ENCODE peak calls at places on chromosomes 13 and 19, in ten cellular contexts. V is body of pancreas; J is CD8-positive, alpha-beta memory T cell; L is neural progenitor cell; T is neuronal stem cell; Z is A673; I is esophagus squamous epithelium; F is adrenal gland; Q is HepG2; B is A549. R is an unnamed sample.

GRCh38 chr13:36814465-36814864 is 4.6 kb upstream of the RFXAP start:
- DNase-seq in B (no peak), I (no peak), T (no peak), Q (no peak), Z (peak; percentile 68), L (no peak), F (no peak), V (no peak), J (no peak), R (peak; percentile 89)

GRCh38 chr13:45219938-45220375 is 19.1 kb upstream of the KCTD4 start:
- DNase-seq in V (no peak), B (peak; percentile 13), Z (peak; percentile 31), L (no peak), F (no peak), J (no peak), Q (no peak), T (no peak), I (no peak), R (peak; percentile 62)

GRCh38 chr13:98775844-98776598 is 23.5 kb upstream of the SLC15A1 start:
- DNase-seq in Q (peak; percentile 87), T (no peak), I (no peak), B (peak; percentile 91), F (no peak), Z (no peak), V (no peak), J (no peak), L (no peak), R (peak; percentile 98)

GRCh38 chr13:113783482-113783881 is 24.5 kb downstream of the TMEM255B start:
- DNase-seq in I (no peak), Q (no peak), L (no peak), B (no peak), Z (no peak), V (no peak), J (no peak), F (no peak), T (no peak), R (no peak)

GRCh38 chr13:113207890-113208423 is 512 bp downstream of the PCID2 start:
- DNase-seq in V (peak; percentile 31), I (no peak), T (peak; percentile 50), B (no peak), Q (peak; percentile 26), F (peak; percentile 59), Z (peak; percentile 33), L (peak; percentile 76), J (no peak), R (peak; percentile 35)

GRCh38 chr19:33778089-33778791 is 18.4 kb upstream of the KCTD15 start:
- DNase-seq in L (peak; percentile 88), T (peak; percentile 82), I (no peak), Z (peak; percentile 84), F (peak; percentile 84), Q (peak; percentile 54), V (peak; percentile 84), B (peak; percentile 96), J (peak; percentile 77), R (peak; percentile 69)

GRCh38 chr13:20394506-20394905 is 131.2 kb downstream of the CRYL1 start:
- DNase-seq in B (no peak), Z (no peak), V (no peak), L (no peak), J (no peak), T (no peak), Q (no peak), I (no peak), F (no peak), R (no peak)

GRCh38 chr13:87777395-87777794 is 106.2 kb downstream of the SLITRK5 start:
- DNase-seq in V (no peak), T (no peak), F (no peak), J (no peak), B (no peak), Q (peak; percentile 63), I (no peak), Z (no peak), L (peak; percentile 25), R (no peak)

GRCh38 chr13:31477961-31478360 is 261.4 kb upstream of the RXFP2 start:
- DNase-seq in Z (no peak), L (no peak), B (no peak), I (no peak), J (no peak), V (no peak), F (no peak), Q (no peak), T (no peak), R (no peak)

GRCh38 chr13:65292488-65292901 is 1937.6 kb downstream of the PCDH9 start:
- DNase-seq in I (no peak), Z (peak; percentile 1), F (no peak), B (no peak), T (no peak), J (no peak), L (peak; percentile 40), Q (no peak), V (no peak), R (no peak)

GRCh38 chr13:39056018-39056417 is 17.8 kb downstream of the NHLRC3 start:
- DNase-seq in L (no peak), Z (no peak), F (no peak), V (no peak), I (no peak), T (no peak), J (no peak), B (no peak), Q (no peak), R (no peak)

GRCh38 chr13:75792526-75793187 is 156.5 kb downstream of the LMO7 start:
- DNase-seq in I (no peak), B (peak; percentile 23), V (peak; percentile 25), Q (peak; percentile 95), T (no peak), J (no peak), Z (no peak), F (no peak), L (no peak), R (peak; percentile 81)

GRCh38 chr19:27974082-27974513 is 1238.9 kb downstream of the UQCRFS1 start:
- DNase-seq in V (peak; percentile 41), Z (peak; percentile 30), F (peak; percentile 53), B (peak; percentile 10), I (no peak), Q (peak; percentile 2), J (no peak), T (peak; percentile 32), L (peak; percentile 70), R (no peak)

GRCh38 chr13:33918199-33918932 is 100.4 kb downstream of the RFC3 start:
- DNase-seq in Q (no peak), I (no peak), T (no peak), F (peak; percentile 83), Z (peak; percentile 45), V (no peak), B (no peak), L (peak; percentile 10), J (no peak), R (no peak)

GRCh38 chr19:52602931-52603330 is 32.8 kb downstream of the ZNF701 start:
- DNase-seq in Q (no peak), B (no peak), V (no peak), J (no peak), I (no peak), Z (no peak), L (no peak), F (no peak), T (no peak), R (no peak)

GRCh38 chr19:3722443-3723109 is 14.4 kb downstream of the TJP3 start:
- DNase-seq in I (no peak), V (peak; percentile 88), T (no peak), Q (no peak), L (peak; percentile 74), B (no peak), F (no peak), Z (no peak), J (no peak), R (peak; percentile 92)
- H3K4me1 ChIP-seq in I (peaks cover 75% of the 10 kb centered on the region), V (peaks cover 45% of the 10 kb centered on the region), T (peaks cover 6% of the 10 kb centered on the region), Q (peaks cover 30% of the 10 kb centered on the region), L (peaks cover 37% of the 10 kb centered on the region), B (peaks cover 36% of the 10 kb centered on the region), F (no peaks in the 10 kb centered on the region), Z (peaks cover 4% of the 10 kb centered on the region), J (peaks cover 16% of the 10 kb centered on the region), R (no peaks in the 10 kb centered on the region)

GRCh38 chr13:48563611-48564010 is 30.7 kb upstream of the RCBTB2 start:
- DNase-seq in F (no peak), L (no peak), I (no peak), J (no peak), Z (no peak), V (no peak), T (no peak), Q (no peak), B (no peak), R (no peak)
- H3K4me1 ChIP-seq in F (peaks cover 29% of the 10 kb centered on the region), L (peaks cover 11% of the 10 kb centered on the region), I (peaks cover 57% of the 10 kb centered on the region), J (peaks cover 32% of the 10 kb centered on the region), Z (no peaks in the 10 kb centered on the region), V (peaks cover 3% of the 10 kb centered on the region), T (no peaks in the 10 kb centered on the region), Q (peaks cover 33% of the 10 kb centered on the region), B (no peaks in the 10 kb centered on the region), R (no peaks in the 10 kb centered on the region)

DNA sequence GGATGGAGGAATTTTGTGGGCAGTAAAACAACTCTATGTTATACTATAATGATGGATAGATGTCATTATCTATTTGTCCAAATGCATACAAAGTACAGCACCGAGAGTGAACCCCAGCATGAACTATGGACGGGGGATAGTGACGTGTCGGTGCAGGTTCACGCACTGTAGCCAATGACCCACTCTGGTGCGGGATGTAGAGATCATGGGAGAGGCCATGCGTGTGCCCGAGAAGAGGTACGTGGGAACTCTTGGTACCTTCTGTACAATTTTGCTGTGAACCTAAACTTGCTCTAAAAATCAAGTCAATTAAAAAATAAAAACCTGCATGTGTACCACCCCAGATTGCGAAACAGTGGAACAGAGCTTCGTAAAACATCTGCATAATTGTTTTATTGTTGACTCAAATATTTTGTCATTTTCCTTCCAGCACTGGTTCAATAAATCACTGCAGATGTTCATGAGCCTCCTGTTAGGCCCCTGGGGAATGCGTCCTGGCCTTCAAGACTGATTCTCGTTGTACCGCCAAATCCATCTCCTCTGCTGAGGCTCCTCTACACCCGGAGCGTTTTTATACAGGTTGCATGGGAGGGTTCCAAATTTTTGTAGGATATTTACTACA is 30.9 kb downstream of the COL4A1 start:
- DNase-seq in V (no peak), Q (no peak), I (no peak), T (no peak), B (no peak), Z (peak; percentile 47), F (no peak), J (no peak), L (no peak), R (no peak)
- H3K4me1 ChIP-seq in V (no peaks in the 10 kb centered on the region), Q (no peaks in the 10 kb centered on the region), I (peaks cover 65% of the 10 kb centered on the region), T (peaks cover 15% of the 10 kb centered on the region), B (peaks cover 11% of the 10 kb centered on the region), Z (peaks cover 16% of the 10 kb centered on the region), F (no peaks in the 10 kb centered on the region), J (no peaks in the 10 kb centered on the region), L (peaks cover 4% of the 10 kb centered on the region), R (no peaks in the 10 kb centered on the region)

DNA sequence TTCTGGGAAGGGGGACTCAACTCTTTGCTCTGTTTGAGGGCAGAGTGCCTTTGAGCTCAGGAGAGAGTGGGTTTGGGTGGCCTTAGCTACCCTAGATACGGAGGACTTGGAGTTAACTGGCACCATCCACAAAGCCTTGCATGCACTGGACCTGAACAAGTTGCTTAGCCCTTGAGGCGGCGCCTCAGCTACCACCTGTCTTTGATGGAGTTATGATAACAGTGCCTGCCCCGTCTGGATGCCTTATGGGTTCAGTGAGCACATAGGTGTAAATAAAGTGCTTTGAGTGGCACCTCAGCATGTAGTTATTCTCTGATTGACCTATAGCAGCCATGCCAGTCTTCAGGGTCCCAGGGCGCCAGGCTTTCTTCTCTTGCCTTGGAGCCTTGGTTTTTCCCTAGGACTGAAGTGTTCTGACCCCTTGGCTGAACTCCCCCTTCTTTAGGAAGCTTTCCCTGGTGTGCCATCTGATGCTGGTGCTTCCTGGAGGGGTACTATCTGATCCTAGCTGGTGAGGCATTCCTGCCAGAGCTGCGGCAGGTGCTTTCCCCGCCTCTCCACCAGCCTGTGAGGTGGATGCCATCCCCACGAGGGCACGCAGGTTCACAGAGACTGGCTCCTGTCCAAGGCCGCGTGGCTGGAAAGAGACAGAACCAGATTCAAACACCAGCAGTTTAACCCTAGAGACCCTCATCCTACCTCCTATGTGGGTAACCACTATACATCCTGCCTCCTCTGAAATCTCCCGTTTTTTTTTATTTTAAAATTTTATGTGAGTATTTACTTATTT is 5.8 kb downstream of the BCKDHA start:
- DNase-seq in J (no peak), B (no peak), F (no peak), L (no peak), Z (no peak), I (no peak), T (no peak), Q (no peak), V (no peak), R (peak; percentile 29)
- H3K4me1 ChIP-seq in J (peaks cover 8% of the 10 kb centered on the region), B (peaks cover 9% of the 10 kb centered on the region), F (peaks cover 7% of the 10 kb centered on the region), L (peaks cover 6% of the 10 kb centered on the region), Z (peaks cover 10% of the 10 kb centered on the region), I (peaks cover 99% of the 10 kb centered on the region), T (peaks cover 13% of the 10 kb centered on the region), Q (peaks cover 11% of the 10 kb centered on the region), V (peaks cover 27% of the 10 kb centered on the region), R (peaks cover 8% of the 10 kb centered on the region)